ENCODE peak calls at places on chromosomes 16 and 17, in nine cellular contexts. Z is heart right ventricle, T is upper lobe of right lung, H is endothelial cell of umbilical vein, O is pancreas, S is mucosa of descending colon, X is body of pancreas, E is HFF-Myc, C is lung. V is an unnamed sample.

GRCh38 chr16:9775994-9776393 is 406.2 kb downstream of the GRIN2A start:
- DNase-seq in X (no peak), T (no peak), H (no peak), S (no peak), E (no peak), C (no peak), O (no peak), Z (no peak), V (no peak)

GRCh38 chr17:16922386-16923096 is 49.4 kb downstream of the TNFRSF13B start:
- DNase-seq in C (no peak), H (no peak), Z (no peak), X (no peak), T (peak), O (no peak), S (peak), E (no peak), V (no peak)

GRCh38 chr17:17146791-17147406 is 59.2 kb downstream of the PLD6 start:
- DNase-seq in C (no peak), H (no peak), Z (no peak), T (no peak), S (peak), X (no peak), O (no peak), E (no peak), V (no peak)

GRCh38 chr17:9647014-9647413 is 1.7 kb downstream of the USP43 start:
- DNase-seq in H (no peak), S (peak), E (no peak), O (no peak), C (no peak), X (peak), T (no peak), Z (no peak), V (no peak)

GRCh38 chr16:5875416-5875815 is 777.8 kb upstream of the EEF2KMT start:
- DNase-seq in O (no peak), C (no peak), T (no peak), Z (no peak), H (no peak), X (no peak), E (no peak), S (no peak), V (no peak)

GRCh38 chr17:80948091-80948960 is 43.3 kb upstream of the CHMP6 start:
- DNase-seq in C (no peak), X (no peak), H (no peak), O (no peak), T (peak), E (no peak), S (no peak), Z (no peak), V (no peak)

GRCh38 chr16:2487517-2487842 is 12.6 kb downstream of the TBC1D24 start:
- DNase-seq in O (no peak), C (no peak), S (no peak), Z (no peak), X (peak), E (no peak), T (no peak), H (no peak), V (no peak)

GRCh38 chr16:28324235-28324886 is 32.0 kb downstream of the SBK1 start:
- DNase-seq in C (no peak), T (peak), X (no peak), Z (peak), O (no peak), E (no peak), S (peak), H (no peak), V (no peak)

GRCh38 chr16:85412911-85413520 is 200.1 kb upstream of the GSE1 start:
- DNase-seq in E (no peak), T (peak), X (peak), O (no peak), C (no peak), S (peak), Z (no peak), H (no peak), V (no peak)

GRCh38 chr17:78839762-78840529 is 668 bp downstream of the USP36 start:
- DNase-seq in C (peak), X (peak), Z (no peak), E (no peak), O (peak), T (peak), S (peak), H (peak), V (no peak)

GRCh38 chr17:40493697-40494096 is 7.7 kb downstream of the TNS4 start:
- DNase-seq in O (no peak), C (no peak), E (no peak), H (no peak), T (no peak), X (no peak), Z (no peak), S (no peak), V (no peak)

GRCh38 chr17:50280068-50280467 is 5.8 kb downstream of the TMEM92 start:
- DNase-seq in C (no peak), S (peak), T (no peak), X (no peak), H (no peak), Z (no peak), O (no peak), E (no peak), V (no peak)

GRCh38 chr17:63495471-63495870 is 18.6 kb downstream of the ACE start:
- DNase-seq in Z (no peak), O (no peak), S (no peak), T (no peak), C (no peak), X (no peak), E (no peak), H (no peak), V (no peak)

GRCh38 chr17:78996781-78997201 is 12.8 kb downstream of the CANT1 start:
- DNase-seq in T (no peak), S (peak), O (no peak), Z (no peak), X (no peak), H (no peak), C (no peak), E (no peak), V (no peak)

GRCh38 chr17:45223541-45224528 is 2.1 kb downstream of the FMNL1 start:
- DNase-seq in E (no peak), X (no peak), S (no peak), C (no peak), T (no peak), O (no peak), Z (no peak), H (no peak), V (no peak)

GRCh38 chr16:82660078-82660645 is 33.4 kb downstream of the CDH13 start:
- DNase-seq in T (no peak), H (no peak), X (no peak), C (no peak), E (no peak), Z (no peak), S (no peak), O (no peak), V (no peak)

DNA sequence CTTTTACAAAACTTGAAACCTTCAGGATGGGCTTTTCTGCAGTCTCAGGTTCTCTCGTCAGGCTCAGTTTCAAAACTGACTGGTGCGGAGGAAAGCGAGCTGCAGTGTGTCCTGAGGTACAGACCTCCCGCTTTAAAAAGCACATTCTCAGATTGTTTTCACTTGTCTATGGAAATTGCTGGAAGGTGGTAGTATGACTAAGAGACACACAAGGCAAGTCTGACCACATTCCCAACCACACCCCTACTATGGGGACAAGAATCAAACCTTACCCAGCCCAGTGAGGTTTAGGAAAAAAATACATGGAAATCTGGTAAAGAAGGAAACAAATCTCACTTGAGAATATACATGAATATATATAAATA is 18.2 kb downstream of the SRP68 start:
- DNase-seq in C (no peak), O (no peak), S (no peak), H (no peak), Z (no peak), X (no peak), T (no peak), E (no peak), V (no peak)
- TF ChIP-seq CTCF in C (no peak), O (no peak), S (no peak), H (no peak), Z (no peak), X (no peak), T (no peak), E (no peak), V (no peak)

DNA sequence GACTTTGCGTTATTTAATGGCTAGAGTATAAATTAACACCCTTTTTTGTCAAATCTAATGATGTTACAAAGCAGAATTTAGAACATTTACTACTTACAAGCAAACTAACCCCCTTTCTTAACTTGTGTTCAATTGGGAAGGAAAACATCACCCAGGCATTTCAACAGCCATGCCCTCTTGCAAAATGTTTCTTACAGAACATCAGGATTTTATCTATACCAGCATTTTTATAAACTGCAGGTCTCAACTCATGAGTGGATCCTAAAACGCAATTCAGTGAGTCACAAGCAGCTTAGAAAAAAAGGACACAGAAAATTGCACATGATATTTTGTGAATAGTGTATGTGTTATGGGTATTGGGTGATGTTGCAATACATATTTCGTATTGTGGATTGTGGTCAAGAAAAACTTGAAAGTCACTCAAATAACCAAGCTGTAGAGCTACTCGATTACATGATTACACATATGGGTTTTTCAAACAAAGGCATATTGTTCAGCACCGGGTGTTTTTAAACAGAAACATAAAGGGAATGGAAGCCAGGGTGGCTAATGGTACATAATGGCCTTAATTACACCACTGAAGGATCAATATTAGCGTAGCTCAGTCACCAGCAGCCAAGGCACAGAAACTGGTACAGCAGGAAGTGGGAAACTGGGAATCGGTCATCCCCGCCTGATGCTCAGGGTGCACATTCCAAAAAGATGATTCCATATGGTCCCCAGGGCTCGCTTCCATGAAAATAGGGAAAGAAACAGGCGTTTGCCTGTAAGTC is 1.4 kb downstream of the WIPI1 start:
- DNase-seq in E (no peak), X (peak), S (peak), C (no peak), Z (peak), T (no peak), O (no peak), H (no peak), V (peak)
- H3K4me3 ChIP-seq in E (peak), X (no peak), S (peak), C (peak), Z (peak), T (peak), O (peak), H (peak), V (peak)

GRCh38 chr17:6894206-6894528 is 62.6 kb upstream of the TEKT1 start:
- DNase-seq in S (no peak), T (no peak), O (no peak), H (peak), E (no peak), X (no peak), C (no peak), Z (no peak), V (no peak)
- TF ChIP-seq CTCF in S (no peak), T (peak), O (no peak), H (peak), E (peak), X (no peak), C (no peak), Z (peak), V (peak)

DNA sequence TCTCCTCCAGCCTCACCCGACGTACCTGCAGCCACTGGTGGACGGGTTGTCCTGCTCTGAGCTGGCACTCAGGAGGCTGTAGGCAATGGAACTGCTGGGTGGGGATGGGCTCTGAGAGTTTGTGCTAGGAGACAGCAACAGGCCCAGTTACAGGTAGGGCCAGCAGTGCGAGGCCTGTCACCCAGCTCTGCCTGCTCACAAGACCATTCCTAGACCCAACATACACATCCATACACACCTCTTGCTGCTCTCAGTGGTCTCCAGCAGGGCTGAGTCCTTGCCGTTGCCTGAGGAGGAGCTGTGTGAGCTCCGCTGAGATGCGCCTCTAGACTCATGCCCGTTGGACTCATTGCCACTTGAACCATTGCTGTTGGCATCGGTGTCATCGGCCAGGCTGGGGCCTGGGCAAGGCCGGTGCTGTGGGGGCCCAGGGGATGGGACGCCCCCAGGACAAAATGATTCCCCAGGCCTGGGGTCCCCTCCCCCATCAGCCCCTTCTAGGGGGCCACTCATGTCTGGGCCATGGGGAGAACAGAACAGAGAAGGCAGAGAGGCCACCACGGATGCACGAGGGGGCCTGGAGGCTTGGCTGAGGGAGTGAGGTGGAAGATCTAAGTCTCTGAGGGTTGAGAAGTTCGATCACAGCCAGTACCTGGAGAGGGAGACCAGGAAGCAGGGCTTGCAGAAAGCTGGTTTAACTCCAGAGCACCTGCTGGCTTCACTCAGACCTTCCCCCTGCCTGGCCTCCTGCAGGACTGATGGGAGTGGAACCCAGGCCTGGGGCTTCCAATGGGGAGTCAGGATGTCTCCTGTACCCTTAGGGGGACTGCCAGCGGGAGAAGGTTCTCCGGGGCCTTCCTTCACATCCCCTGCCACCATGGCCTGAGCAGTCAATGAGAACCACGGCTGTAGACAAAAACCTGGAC is 1.7 kb downstream of the PER1 start:
- DNase-seq in Z (peak), O (no peak), C (no peak), E (no peak), H (no peak), X (peak), T (peak), S (no peak), V (no peak)
- H3K4me3 ChIP-seq in Z (peak), O (peak), C (peak), E (peak), H (no peak), X (no peak), T (peak), S (no peak), V (peak)